ENCODE peak calls at places on chromosomes 5 and 9, in four cellular contexts. M, Y, R and B are unnamed samples. For H3K4me1 and H3K27me3, the result is how much of the 10 kb centered on the place peaks cover.

GRCh38 chr9:128342971-128343680 is 2.8 kb downstream of the SLC27A4 start:
- DNase-seq in M (no peak), Y (no peak), R (no peak), B (no peak)

GRCh38 chr9:125649315-125649714 is 57.7 kb downstream of the MAPKAP1 start:
- DNase-seq in M (no peak), Y (no peak), R (no peak), B (no peak)

GRCh38 chr9:115117999-115118470 is at the start of gene TNC:
- DNase-seq in M (no peak), Y (no peak), R (no peak), B (no peak)

GRCh38 chr5:147075187-147075586 is 159.6 kb upstream of the STK32A start:
- DNase-seq in M (no peak), Y (no peak), R (no peak), B (no peak)

GRCh38 chr5:139828207-139828895 is 32.7 kb downstream of the PSD2 start:
- DNase-seq in M (no peak), Y (no peak), R (no peak), B (no peak)

GRCh38 chr9:17134843-17135577 is at the start of gene CNTLN:
- DNase-seq in M (peak), Y (no peak), R (no peak), B (no peak)

GRCh38 chr5:172832383-172833315 is 1.4 kb upstream of the ERGIC1 start:
- DNase-seq in M (no peak), Y (no peak), R (no peak), B (no peak)

GRCh38 chr5:155116456-155117251 is 103.1 kb downstream of the KIF4B start:
- DNase-seq in M (no peak), Y (no peak), R (no peak), B (no peak)

GRCh38 chr9:123246534-123246933 is 21.9 kb downstream of the STRBP start:
- DNase-seq in M (no peak), Y (no peak), R (no peak), B (no peak)

GRCh38 chr5:98957307-98957706 is 28.5 kb upstream of the CHD1 start:
- DNase-seq in M (no peak), Y (no peak), R (no peak), B (no peak)

GRCh38 chr9:3646226-3646625 is 120.4 kb upstream of the RFX3 start:
- DNase-seq in M (no peak), Y (no peak), R (no peak), B (no peak)

GRCh38 chr9:74742792-74743389 is 144.8 kb downstream of the TRPM6 start:
- DNase-seq in M (peak), Y (no peak), R (no peak), B (no peak)

GRCh38 chr5:43039115-43039467 is 1.0 kb downstream of the ANXA2R start:
- DNase-seq in M (no peak), Y (no peak), R (no peak), B (no peak)

GRCh38 chr5:135063056-135063445 is 29.0 kb upstream of the PITX1 start:
- DNase-seq in M (no peak), Y (no peak), R (no peak), B (no peak)

GRCh38 chr5:14107536-14107935 is 35.6 kb upstream of the TRIO start:
- DNase-seq in M (no peak), Y (no peak), R (no peak), B (no peak)

GRCh38 chr5:74192606-74193299 is 447.8 kb downstream of the ENC1 start:
- DNase-seq in M (no peak), Y (no peak), R (no peak), B (no peak)

GRCh38 chr9:106619211-106619610 is 243.8 kb upstream of the ZNF462 start:
- DNase-seq in M (no peak), Y (no peak), R (no peak), B (no peak)

DNA sequence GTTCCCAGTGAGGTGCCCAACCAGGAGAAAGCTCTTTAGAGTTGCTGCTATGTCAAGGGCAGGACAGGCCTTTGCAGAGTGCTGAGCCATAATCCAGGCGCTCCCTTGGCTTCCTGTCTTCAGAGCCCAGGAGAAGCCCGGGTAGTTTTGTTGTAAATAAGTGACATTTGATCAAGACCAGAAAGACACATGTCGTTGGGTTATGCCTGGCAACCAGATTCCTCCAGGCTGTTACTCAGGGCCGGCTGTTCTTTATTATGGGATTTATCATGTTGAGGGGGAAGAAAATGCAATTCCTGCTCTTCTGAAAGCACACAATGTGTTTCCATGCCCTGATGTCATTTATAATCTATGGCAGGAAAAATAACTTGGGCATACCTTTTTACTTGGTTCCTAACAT is 39.3 kb upstream of the SEMA4D start:
- DNase-seq in M (no peak), Y (no peak), R (no peak), B (no peak)
- H3K4me1 ChIP-seq in M (under half), Y (half or more), R (half or more), B (half or more)

GRCh38 chr5:1660511-1660910 is 136.8 kb upstream of the LPCAT1 start:
- DNase-seq in M (no peak), Y (no peak), R (no peak), B (no peak)
- H3K27me3 ChIP-seq in M (half or more), Y (under half), R (under half), B (under half)

GRCh38 chr5:58456486-58456885 is 3.4 kb downstream of the PLK2 start:
- DNase-seq in M (no peak), Y (no peak), R (no peak), B (no peak)

GRCh38 chr5:58455966-58456365 is 3.9 kb downstream of the PLK2 start:
- DNase-seq in M (no peak), Y (no peak), R (no peak), B (no peak)

GRCh38 chr5:58454025-58454424 is 5.9 kb downstream of the PLK2 start:
- DNase-seq in M (no peak), Y (no peak), R (no peak), B (no peak)

GRCh38 chr5:58455066-58455465 is 4.8 kb downstream of the PLK2 start:
- DNase-seq in M (no peak), Y (no peak), R (no peak), B (no peak)

GRCh38 chr5:58455495-58455894 is 4.4 kb downstream of the PLK2 start:
- DNase-seq in M (no peak), Y (no peak), R (no peak), B (no peak)
- H3K27ac ChIP-seq in M (no peak), Y (no peak), R (no peak), B (no peak)

DNA sequence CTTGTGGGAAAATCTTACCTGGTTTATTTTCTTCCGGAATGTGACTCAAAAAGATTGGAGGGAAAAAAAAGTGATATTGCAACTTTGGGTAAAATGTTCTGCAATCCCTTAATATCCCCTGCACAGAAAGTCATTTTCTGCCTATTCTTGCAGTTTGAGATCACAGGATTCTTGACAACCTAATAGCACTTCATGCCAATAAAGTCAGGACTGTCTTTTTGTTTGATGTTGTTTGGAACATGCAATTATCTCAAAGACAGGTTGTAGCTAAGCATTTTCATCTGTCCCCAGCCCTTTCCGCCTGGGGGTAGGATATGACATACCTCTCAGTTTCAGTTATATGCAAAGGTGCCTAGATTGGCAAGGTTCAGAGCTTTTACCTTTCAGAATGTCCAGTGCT is 63.9 kb downstream of the ALDH1A1 start:
- DNase-seq in M (peak), Y (no peak), R (no peak), B (no peak)
- H3K4me1 ChIP-seq in M (under half), Y (under half), R (under half), B (under half)

DNA sequence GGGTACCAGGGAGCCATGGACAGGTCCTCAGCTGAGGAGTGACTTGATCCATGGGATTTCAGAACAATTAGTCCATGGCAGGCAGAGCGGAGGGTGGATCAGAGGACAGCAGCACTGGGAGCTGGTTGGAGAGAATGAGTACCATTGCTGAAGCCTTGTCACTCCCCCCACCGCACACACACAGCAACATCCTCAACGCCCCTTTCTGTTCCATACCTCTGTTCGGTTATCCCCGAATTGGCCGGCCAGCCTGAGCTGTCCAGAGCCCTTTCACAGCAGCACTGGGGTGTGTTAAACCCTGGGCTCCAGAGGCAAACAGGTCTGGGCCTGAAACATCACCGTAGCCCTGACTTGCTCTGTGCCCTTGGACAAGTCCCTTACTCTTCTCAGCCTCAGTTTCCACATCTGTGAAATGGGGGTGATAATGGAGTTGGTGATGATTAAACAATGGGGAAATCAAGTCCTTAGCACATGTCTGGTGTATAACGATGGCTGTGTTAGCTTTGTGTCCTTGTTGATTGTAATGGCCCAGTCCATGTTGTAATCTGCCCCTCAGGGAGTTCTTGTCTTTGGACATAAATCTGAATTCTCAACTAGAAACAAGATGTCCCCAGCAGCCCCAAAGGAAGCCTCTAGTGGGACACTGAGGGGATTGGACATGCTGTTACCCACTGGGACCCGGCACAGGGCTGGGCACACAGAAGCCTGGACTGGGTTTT is 16.9 kb downstream of the GSN start:
- DNase-seq in M (no peak), Y (no peak), R (no peak), B (no peak)
- H3K27me3 ChIP-seq in M (under half), Y (under half), R (under half), B (under half)

DNA sequence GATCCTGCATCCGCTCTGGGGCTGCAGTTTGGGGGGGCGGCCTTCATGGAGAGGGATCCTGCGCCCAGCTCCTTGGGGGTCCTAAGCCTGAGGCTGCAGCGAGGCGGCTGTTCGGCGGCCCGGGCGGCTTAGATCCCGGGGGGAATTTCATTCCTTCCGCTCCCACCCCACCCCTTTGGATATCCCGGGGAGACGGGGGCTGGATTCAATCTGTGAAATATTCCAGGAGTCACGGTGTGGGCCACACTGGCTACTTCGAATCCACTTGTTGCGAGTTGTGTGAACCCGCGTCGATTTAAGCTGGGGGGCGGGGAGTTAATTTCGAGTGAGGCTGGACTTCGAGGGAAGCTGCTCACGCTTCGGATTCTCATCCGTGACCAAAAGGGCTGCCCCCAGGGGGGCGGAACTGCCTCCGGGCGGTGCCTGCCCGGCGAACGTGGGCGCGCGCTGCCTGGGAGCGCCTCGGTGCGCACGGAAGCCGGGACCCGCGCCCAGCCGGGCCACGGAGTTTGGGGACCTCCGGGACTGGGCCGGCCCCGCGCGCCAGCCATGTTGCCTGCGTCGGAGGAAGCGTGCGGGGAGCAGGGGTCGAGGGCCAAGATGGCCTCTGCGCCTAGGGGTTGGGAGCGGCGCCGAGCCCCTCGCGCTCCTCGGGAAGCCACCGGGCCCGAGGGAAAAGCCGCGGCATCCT is 790 bp downstream of the OCLN start:
- DNase-seq in M (peak), Y (no peak), R (no peak), B (no peak)
- H3K27ac ChIP-seq in M (no peak), Y (no peak), R (no peak), B (no peak)

GRCh38 chr9:88987646-88988045 is 3.6 kb upstream of the S1PR3 start:
- DNase-seq in M (no peak), Y (no peak), R (no peak), B (no peak)
- H3K4me1 ChIP-seq in M (under half), Y (under half), R (under half), B (under half)